ENCODE peak calls at places on chromosomes 12 and 14, in six cellular contexts. L is PC-3, S is Karpas-422, D is fibroblast of lung, M is neuronal stem cell, Z is colonic mucosa. P is an unnamed sample.

GRCh38 chr12:30219047-30219446 is 435.3 kb upstream of the TMTC1 start:
- DNase-seq in Z (no peak), S (no peak), L (no peak), D (peak), M (no peak), P (no peak)

GRCh38 chr12:47881826-47882427 is 22.9 kb downstream of the VDR start:
- DNase-seq in D (peak), S (no peak), M (no peak), Z (no peak), L (peak), P (no peak)

GRCh38 chr14:102584871-102585869 is 7.3 kb upstream of the RCOR1 start:
- DNase-seq in S (no peak), M (peak), D (peak), L (peak), Z (peak), P (no peak)

GRCh38 chr14:52950410-52950897 is 396 bp downstream of the FERMT2 start:
- DNase-seq in L (no peak), M (peak), Z (peak), D (no peak), S (no peak), P (peak)

GRCh38 chr14:50521912-50522341 is 10.4 kb downstream of the MAP4K5 start:
- DNase-seq in Z (no peak), S (no peak), L (peak), M (no peak), D (peak), P (no peak)

GRCh38 chr12:26938660-26939185 is 453 bp downstream of the FGFR1OP2 start:
- DNase-seq in M (no peak), L (peak), D (no peak), Z (peak), S (peak), P (no peak)

GRCh38 chr12:27969011-27969900 is 3.3 kb downstream of the PTHLH start:
- DNase-seq in Z (no peak), S (no peak), D (peak), L (peak), M (no peak), P (no peak)

GRCh38 chr12:127600211-127600610 is 666.8 kb upstream of the TMEM132C start:
- DNase-seq in S (no peak), L (peak), D (no peak), Z (no peak), M (no peak), P (no peak)

GRCh38 chr14:56491299-56492285 is 88.0 kb upstream of the TMEM260 start:
- DNase-seq in M (peak), L (peak), D (peak), S (peak), Z (peak), P (peak)

GRCh38 chr12:49461221-49461620 is 77.6 kb upstream of the KCNH3 start:
- DNase-seq in S (no peak), D (no peak), Z (no peak), M (no peak), L (no peak), P (no peak)

GRCh38 chr12:131688131-131688844 is 22.6 kb upstream of the SFSWAP start:
- DNase-seq in D (no peak), S (no peak), Z (no peak), M (no peak), L (no peak), P (no peak)

GRCh38 chr12:54608156-54608555 is 19.7 kb upstream of the PPP1R1A start:
- DNase-seq in D (no peak), S (no peak), M (no peak), L (no peak), Z (no peak), P (no peak)

GRCh38 chr12:116222358-116222757 is 55.1 kb downstream of the MED13L start:
- DNase-seq in Z (peak), M (no peak), D (peak), L (peak), S (no peak), P (no peak)

GRCh38 chr12:11576104-11576503 is 73.4 kb upstream of the ETV6 start:
- DNase-seq in M (no peak), L (peak), Z (peak), D (peak), S (no peak), P (no peak)

GRCh38 chr12:81205394-81205793 is 127.5 kb downstream of the ACSS3 start:
- DNase-seq in S (no peak), Z (no peak), D (no peak), L (no peak), M (no peak), P (no peak)

GRCh38 chr14:100568998-100569733 is 18.1 kb downstream of the BEGAIN start:
- DNase-seq in S (no peak), Z (no peak), L (no peak), M (no peak), D (peak), P (no peak)

GRCh38 chr12:108637631-108638030 is 3.9 kb upstream of the SELPLG start:
- DNase-seq in Z (no peak), S (no peak), M (no peak), D (no peak), L (no peak), P (peak)
- H3K9ac ChIP-seq in Z (peak), S (peak), M (no peak), D (no peak), L (no peak), P (peak)

GRCh38 chr14:99231181-99231849 is 40.7 kb downstream of the BCL11B start:
- DNase-seq in D (no peak), M (no peak), L (no peak), Z (no peak), S (no peak), P (no peak)
- H3K9ac ChIP-seq in D (no peak), M (peak), L (no peak), Z (no peak), S (no peak), P (no peak)

DNA sequence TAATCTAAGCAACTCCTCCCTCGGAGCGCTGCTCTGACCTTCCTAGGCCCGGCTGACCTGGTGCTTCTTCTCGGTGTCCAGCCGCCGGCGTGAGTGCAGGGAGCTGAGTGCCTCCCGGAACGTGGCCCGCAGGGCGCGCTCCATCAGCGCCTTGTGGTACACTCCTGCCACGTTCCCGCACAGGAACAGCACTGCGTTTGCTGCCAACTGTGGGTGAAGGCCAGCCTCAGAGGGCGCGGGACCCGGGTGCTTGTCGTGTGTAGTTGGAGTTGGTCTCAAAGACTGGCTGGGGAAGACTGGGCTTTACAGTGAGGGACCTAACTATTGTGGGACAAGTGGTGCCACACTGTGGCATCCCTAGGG is 3.2 kb downstream of the ADCY4 start:
- DNase-seq in D (no peak), M (no peak), Z (no peak), S (no peak), L (no peak), P (no peak)
- H3K9ac ChIP-seq in D (no peak), M (no peak), Z (peak), S (no peak), L (no peak), P (no peak)

DNA sequence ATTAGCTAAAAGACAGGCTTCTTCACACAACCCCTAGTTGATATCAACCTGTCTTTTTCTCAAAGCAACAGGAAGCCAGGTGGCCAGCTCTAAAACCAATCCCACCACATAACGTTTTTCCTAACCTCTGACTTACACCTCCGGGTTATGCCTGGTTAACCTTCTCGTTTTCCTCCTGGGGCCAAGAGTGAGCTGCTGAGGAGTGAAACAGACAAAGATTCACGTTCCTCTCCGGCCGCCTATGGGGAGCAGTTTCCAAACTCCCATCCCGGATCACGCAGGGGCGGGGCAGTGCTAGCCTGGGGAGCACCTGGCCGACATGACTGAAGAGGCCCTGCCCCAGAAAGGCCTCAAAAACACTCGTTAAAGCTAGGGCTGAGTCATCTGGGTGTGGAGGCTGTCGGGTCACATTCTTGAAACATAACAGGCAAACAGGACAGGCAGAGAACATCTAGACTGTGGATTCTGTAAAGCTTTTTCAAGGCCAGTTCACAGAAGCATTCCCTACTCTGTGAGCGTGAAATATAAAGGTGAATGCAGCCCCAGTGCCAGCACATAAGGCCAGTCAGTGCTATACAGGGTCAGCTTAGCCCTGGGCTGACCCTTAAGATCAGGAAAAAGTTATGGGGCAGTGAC is 25.9 kb upstream of the LGALS3 start:
- DNase-seq in Z (peak), S (no peak), L (peak), D (peak), M (peak), P (no peak)
- H3K9ac ChIP-seq in Z (peak), S (no peak), L (peak), D (peak), M (no peak), P (no peak)

DNA sequence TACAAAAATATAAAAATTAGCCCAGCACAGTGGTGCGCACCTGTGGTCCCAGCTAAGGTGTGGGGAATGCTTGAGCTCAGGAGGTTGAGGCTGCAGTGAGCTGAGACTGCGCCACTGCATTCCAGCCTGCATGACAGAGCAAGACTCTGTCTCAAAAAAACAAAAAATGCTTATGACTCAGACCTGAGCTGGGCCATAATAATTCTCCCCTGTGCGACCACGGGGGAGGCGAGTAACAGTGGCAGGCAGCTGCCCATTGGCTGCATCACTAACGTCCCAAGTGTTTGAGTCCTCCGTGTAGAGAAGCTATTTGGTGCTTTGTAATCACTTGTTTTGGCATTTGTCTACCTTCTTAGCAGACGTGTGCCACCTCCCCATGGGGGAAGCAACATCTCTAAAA is 24.9 kb downstream of the PSMC1 start:
- DNase-seq in M (no peak), L (peak), Z (no peak), S (no peak), D (peak), P (no peak)
- H3K9ac ChIP-seq in M (no peak), L (no peak), Z (no peak), S (no peak), D (no peak), P (no peak)

DNA sequence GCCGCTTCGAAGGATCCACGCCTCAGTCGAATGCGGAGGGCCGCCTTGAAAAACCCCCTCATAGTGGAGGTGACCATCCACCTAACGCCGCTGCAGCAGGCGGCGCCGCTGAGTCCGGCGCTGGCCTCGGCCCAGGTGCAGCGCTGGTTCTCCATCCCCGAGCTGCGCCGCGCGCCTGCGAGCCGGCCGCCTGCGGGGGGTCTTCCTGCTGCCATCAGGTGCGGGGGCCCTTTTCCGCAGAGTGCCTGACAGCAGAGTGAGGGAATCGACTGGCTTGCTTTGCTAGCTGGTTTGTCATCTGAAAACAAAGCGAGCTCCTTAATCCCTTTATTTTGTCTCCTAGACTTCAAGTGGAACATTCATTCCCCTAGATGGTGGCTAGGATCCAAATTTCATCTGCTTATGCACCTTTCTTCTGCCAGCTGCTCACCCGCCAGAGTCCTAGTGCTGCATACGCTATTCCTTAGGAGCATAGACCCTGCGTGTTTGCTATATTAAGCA is 10.4 kb upstream of the DNAL1 start:
- DNase-seq in D (peak), M (peak), S (no peak), L (peak), Z (peak), P (no peak)
- H3K9ac ChIP-seq in D (peak), M (peak), S (no peak), L (peak), Z (peak), P (no peak)

GRCh38 chr12:121133838-121134237 is 1.2 kb downstream of the P2RX7 start:
- DNase-seq in M (no peak), Z (no peak), D (no peak), L (no peak), S (no peak), P (no peak)
- H3K9ac ChIP-seq in M (no peak), Z (no peak), D (no peak), L (no peak), S (no peak), P (no peak)

P was measured in DND-41.